ENCODE peak calls at places on chromosomes 12 and 14, in four cellular contexts. C, N, Y and J are unnamed samples. For H3K4me1, the result is how much of the 10 kb centered on the place peaks cover.

GRCh38 chr12:112380663-112381420 is 1.4 kb downstream of the HECTD4 start:
- DNase-seq in C (no peak), N (no peak), Y (peak), J (peak)

GRCh38 chr12:62689042-62689839 is 222.6 kb downstream of the MON2 start:
- DNase-seq in C (no peak), N (no peak), Y (no peak), J (no peak)

GRCh38 chr12:42978718-42979117 is 389.2 kb upstream of the PRICKLE1 start:
- DNase-seq in C (no peak), N (no peak), Y (no peak), J (no peak)

GRCh38 chr14:75182820-75183219 is 6.4 kb upstream of the TMED10 start:
- DNase-seq in C (peak), N (peak), Y (no peak), J (no peak)

GRCh38 chr12:57726151-57726883 is 12.2 kb downstream of the AGAP2 start:
- DNase-seq in C (peak), N (peak), Y (peak), J (no peak)

GRCh38 chr12:117847371-117847770 is 121.4 kb downstream of the KSR2 start:
- DNase-seq in C (no peak), N (no peak), Y (no peak), J (no peak)

GRCh38 chr12:123519151-123520001 is 14.1 kb downstream of the RILPL1 start:
- DNase-seq in C (peak), N (peak), Y (no peak), J (no peak)

GRCh38 chr14:35534130-35534883 is at the start of gene INSM2:
- DNase-seq in C (no peak), N (peak), Y (no peak), J (no peak)

GRCh38 chr14:93305708-93306418 is 27.0 kb downstream of the BTBD7 start:
- DNase-seq in C (no peak), N (no peak), Y (no peak), J (no peak)

GRCh38 chr14:55909879-55910278 is 208.3 kb upstream of the PELI2 start:
- DNase-seq in C (no peak), N (no peak), Y (no peak), J (no peak)

GRCh38 chr12:107468182-107468581 is 217.4 kb upstream of the PWP1 start:
- DNase-seq in C (no peak), N (peak), Y (no peak), J (no peak)

GRCh38 chr14:48792376-48793024 is 793.7 kb downstream of the RPS29 start:
- DNase-seq in C (no peak), N (no peak), Y (no peak), J (no peak)

GRCh38 chr14:106843376-106843775 is 1317.0 kb downstream of the TMEM121 start:
- DNase-seq in C (no peak), N (no peak), Y (no peak), J (no peak)

GRCh38 chr12:54082402-54082892 is 28.8 kb downstream of the HOXC4 start:
- DNase-seq in C (peak), N (no peak), Y (peak), J (peak)

GRCh38 chr12:31589896-31590729 is 823 bp downstream of the DENND5B start:
- DNase-seq in C (peak), N (peak), Y (peak), J (peak)

GRCh38 chr14:22837059-22837749 is 819 bp downstream of the MMP14 start:
- DNase-seq in C (peak), N (peak), Y (peak), J (no peak)

GRCh38 chr12:24066865-24067264 is 117.4 kb upstream of the SOX5 start:
- DNase-seq in C (no peak), N (no peak), Y (no peak), J (no peak)

GRCh38 chr12:86787419-86787818 is 531.2 kb upstream of the MGAT4C start:
- DNase-seq in C (no peak), N (no peak), Y (no peak), J (no peak)

DNA sequence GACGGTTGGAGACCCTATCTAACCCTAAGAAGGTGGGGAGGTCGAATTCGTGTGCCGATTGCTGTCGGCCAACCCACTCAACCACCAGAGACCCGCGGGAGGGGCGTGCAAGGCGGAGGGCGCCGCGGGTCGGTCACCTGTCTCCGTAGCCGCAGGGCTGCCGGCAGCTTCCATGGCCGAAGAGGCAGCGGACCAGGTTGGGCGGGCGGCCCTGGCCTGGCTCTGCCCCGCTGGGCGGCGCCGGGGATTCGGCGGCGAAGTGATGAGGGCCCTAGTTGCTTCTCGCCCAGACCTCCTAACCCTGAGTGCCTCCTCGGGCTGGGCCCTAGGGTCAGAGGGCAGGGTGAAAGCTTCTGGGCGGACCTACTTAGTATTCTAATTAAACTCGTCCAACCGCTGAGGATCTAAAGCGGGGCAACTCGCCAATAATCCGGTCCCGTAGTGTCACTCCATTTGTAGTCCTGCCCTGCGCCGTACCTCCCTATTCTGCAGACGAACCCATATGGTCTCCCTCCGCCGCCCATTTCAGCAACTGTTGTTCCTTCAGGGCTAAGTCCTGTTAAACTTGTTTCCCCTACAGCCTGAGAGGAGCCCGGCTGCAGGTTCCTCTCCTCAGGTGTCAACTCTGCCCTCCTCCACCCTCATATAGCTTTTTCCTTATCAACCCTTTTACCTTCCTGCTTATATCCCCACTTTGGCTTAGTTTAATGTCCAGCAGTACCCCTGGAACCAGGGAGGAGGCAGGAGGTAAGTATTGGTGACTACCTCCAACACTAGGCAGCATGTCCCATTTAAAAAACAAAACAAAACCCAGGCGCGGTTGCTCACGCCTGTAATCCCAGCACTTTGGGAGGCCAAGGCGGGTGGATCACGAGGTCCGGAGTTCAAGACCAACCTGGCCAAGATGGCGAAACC is at the start of gene PYM1:
- DNase-seq in C (peak), N (peak), Y (peak), J (peak)
- H3K4me1 ChIP-seq in C (under half), N (under half), Y (under half), J (under half)

DNA sequence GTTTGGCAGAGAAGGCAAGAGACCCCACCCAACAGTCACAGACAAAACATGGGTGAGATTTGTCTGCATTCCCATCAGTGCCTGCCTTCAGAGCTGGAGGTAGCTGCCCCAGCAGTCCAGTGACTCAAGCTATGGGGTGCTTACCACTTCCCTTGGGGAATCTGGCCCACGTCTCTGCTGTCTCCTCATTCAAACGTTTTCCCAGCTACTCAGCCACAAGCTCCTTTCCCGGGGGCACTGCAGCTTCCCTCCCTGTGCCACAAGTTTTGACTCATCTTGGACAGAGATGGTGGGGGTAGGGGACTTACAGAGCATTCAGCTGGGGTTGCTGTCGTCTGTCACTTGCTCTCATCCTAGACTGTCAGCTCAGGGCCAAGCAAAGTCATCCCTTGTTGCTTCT is 66.6 kb downstream of the FBXL14 start:
- DNase-seq in C (no peak), N (no peak), Y (no peak), J (no peak)
- H3K4me1 ChIP-seq in C (under half), N (under half), Y (under half), J (under half)

GRCh38 chr14:95264271-95264973 is 55.3 kb downstream of the CLMN start:
- DNase-seq in C (no peak), N (no peak), Y (no peak), J (no peak)

GRCh38 chr14:95263527-95264231 is 56.0 kb downstream of the CLMN start:
- DNase-seq in C (no peak), N (no peak), Y (no peak), J (no peak)

GRCh38 chr14:95260537-95261440 is 58.9 kb downstream of the CLMN start:
- DNase-seq in C (no peak), N (peak), Y (no peak), J (no peak)

GRCh38 chr14:95261616-95262510 is 57.8 kb downstream of the CLMN start:
- DNase-seq in C (no peak), N (peak), Y (no peak), J (no peak)

DNA sequence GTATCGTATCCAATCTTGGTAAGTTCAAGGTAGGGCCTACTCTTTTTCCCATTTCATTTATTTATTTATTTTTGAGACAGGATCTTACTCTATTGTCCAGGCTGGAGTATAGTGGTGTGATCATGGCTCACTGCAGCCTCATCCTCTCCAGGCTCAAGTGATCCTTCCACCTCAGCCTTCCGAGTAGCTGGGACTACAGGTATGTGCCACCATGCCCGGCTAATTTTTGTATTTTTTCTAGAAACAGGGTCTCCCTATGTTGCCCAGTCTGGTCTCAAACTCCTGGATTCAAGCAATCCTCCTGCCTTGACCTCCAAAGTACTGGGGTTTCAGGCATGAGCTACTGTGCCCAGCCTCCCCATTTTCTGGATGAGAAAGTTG is 57.2 kb downstream of the CLMN start:
- DNase-seq in C (no peak), N (no peak), Y (no peak), J (no peak)
- H3K4me1 ChIP-seq in C (under half), N (half or more), Y (under half), J (under half)

GRCh38 chr14:68983210-68983609 is 4.1 kb upstream of the ACTN1 start:
- DNase-seq in C (no peak), N (no peak), Y (no peak), J (no peak)

GRCh38 chr14:68986926-68987652 is 8.0 kb upstream of the ACTN1 start:
- DNase-seq in C (no peak), N (no peak), Y (no peak), J (no peak)

GRCh38 chr14:68986225-68986624 is 7.1 kb upstream of the ACTN1 start:
- DNase-seq in C (no peak), N (no peak), Y (no peak), J (no peak)

GRCh38 chr14:68982581-68982980 is 3.5 kb upstream of the ACTN1 start:
- DNase-seq in C (no peak), N (no peak), Y (no peak), J (no peak)

GRCh38 chr14:68984686-68985085 is 5.6 kb upstream of the ACTN1 start:
- DNase-seq in C (no peak), N (no peak), Y (no peak), J (no peak)
- H3K4me1 ChIP-seq in C (under half), N (under half), Y (under half), J (under half)

DNA sequence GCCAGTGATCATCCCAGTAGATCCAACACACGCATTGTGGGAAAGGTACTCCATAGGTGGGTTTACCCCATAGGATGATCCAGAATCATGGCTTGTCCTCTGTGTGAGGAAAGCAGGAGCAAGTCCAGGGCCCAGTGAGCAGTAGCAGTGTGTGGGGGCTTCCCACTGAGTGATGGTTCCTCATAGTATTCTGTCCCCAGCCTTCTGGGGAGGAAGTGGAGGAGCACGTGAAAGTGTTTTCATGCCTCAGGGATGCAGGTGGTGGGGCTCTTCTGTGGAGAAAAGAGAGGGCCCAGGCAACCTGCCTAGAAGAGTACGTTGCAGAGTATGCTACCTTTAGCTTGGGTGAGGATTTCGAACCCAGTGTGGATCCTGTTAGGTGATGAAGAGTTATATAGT is 56.5 kb downstream of the SUSD6 start:
- DNase-seq in C (no peak), N (no peak), Y (no peak), J (no peak)
- H3K4me1 ChIP-seq in C (under half), N (half or more), Y (under half), J (under half)